ENCODE peak calls at places on chromosomes 2 and 18, in nine cellular contexts. S is choroid plexus epithelial cell, O is Peyer's patch, L is K562, M is adrenal gland, R is AG04450, B is left lung, T is AG09319, Q is fibroblast of mammary gland. N is an unnamed sample.

GRCh38 chr2:42725657-42726056 is 38.3 kb downstream of the OXER1 start:
- DNase-seq in O (no peak), L (no peak), Q (no peak), M (no peak), B (no peak), T (no peak), S (no peak), R (no peak), N (no peak)

GRCh38 chr2:75202359-75202758 is 3.0 kb upstream of the TACR1 start:
- DNase-seq in M (no peak), S (no peak), O (no peak), L (no peak), T (no peak), B (no peak), Q (no peak), R (no peak), N (no peak)

GRCh38 chr2:233814063-233814435 is 35.9 kb downstream of the MROH2A start:
- DNase-seq in T (no peak), Q (peak; percentile 20), M (no peak), O (no peak), S (peak; percentile 20), R (no peak), L (peak; percentile 53), B (no peak), N (no peak)

GRCh38 chr2:216787851-216788250 is 72.0 kb downstream of the TNP1 start:
- DNase-seq in R (no peak), B (no peak), Q (no peak), M (no peak), L (no peak), S (no peak), O (no peak), T (no peak), N (no peak)

GRCh38 chr2:219065484-219065883 is 4.8 kb upstream of the IHH start:
- DNase-seq in S (no peak), B (no peak), L (no peak), O (no peak), Q (no peak), T (no peak), M (no peak), R (no peak), N (no peak)

GRCh38 chr2:197201874-197202273 is 108.7 kb downstream of the ANKRD44 start:
- DNase-seq in Q (no peak), R (no peak), S (no peak), T (no peak), O (no peak), B (no peak), L (no peak), M (no peak), N (no peak)

GRCh38 chr2:167480232-167480985 is 592.1 kb downstream of the XIRP2 start:
- DNase-seq in R (no peak), O (no peak), T (no peak), M (no peak), L (no peak), Q (no peak), S (peak; percentile 36), B (no peak), N (no peak)

GRCh38 chr18:76657911-76658475 is 163.0 kb upstream of the ZNF516 start:
- DNase-seq in L (no peak), M (no peak), Q (no peak), B (no peak), S (no peak), O (no peak), T (no peak), R (no peak), N (no peak)

GRCh38 chr2:113283704-113284284 is 5.1 kb upstream of the PAX8 start:
- DNase-seq in B (peak; percentile 85), T (peak; percentile 53), R (peak; percentile 82), M (peak; percentile 95), S (peak; percentile 89), O (no peak), L (no peak), Q (peak; percentile 86), N (no peak)

GRCh38 chr2:223465793-223466192 is 136.4 kb downstream of the SCG2 start:
- DNase-seq in S (peak; percentile 99), R (peak; percentile 79), M (peak; percentile 93), Q (peak; percentile 100), L (no peak), B (no peak), O (peak; percentile 23), T (peak; percentile 94), N (no peak)

GRCh38 chr2:206921507-206921906 is 17.8 kb upstream of the CPO start:
- DNase-seq in O (no peak), L (no peak), S (no peak), Q (no peak), T (no peak), B (no peak), M (no peak), R (no peak), N (no peak)

GRCh38 chr2:37641582-37642111 is 29.8 kb downstream of the CDC42EP3 start:
- DNase-seq in S (no peak), O (no peak), R (peak; percentile 52), B (no peak), Q (peak; percentile 97), M (no peak), T (peak; percentile 49), L (no peak), N (no peak)

GRCh38 chr2:8243748-8244147 is 438.1 kb upstream of the ID2 start:
- DNase-seq in O (no peak), T (no peak), R (no peak), M (no peak), L (no peak), S (no peak), B (no peak), Q (no peak), N (peak; percentile 24)

GRCh38 chr2:44479127-44479887 is 117.6 kb downstream of the CAMKMT start:
- DNase-seq in T (peak; percentile 65), O (peak; percentile 18), B (no peak), R (peak; percentile 71), Q (peak; percentile 88), M (peak; percentile 67), L (peak; percentile 73), S (peak; percentile 95), N (no peak)

GRCh38 chr2:34475141-34475540 is 876.0 kb upstream of the FAM98A start:
- DNase-seq in S (no peak), R (no peak), B (no peak), M (no peak), Q (no peak), O (no peak), L (no peak), T (no peak), N (no peak)
- TF ChIP-seq CTCF in S (no peak), R (no peak), B (no peak), M (no peak), Q (no peak), O (no peak), L (no peak), T (no peak), N (no peak)

DNA sequence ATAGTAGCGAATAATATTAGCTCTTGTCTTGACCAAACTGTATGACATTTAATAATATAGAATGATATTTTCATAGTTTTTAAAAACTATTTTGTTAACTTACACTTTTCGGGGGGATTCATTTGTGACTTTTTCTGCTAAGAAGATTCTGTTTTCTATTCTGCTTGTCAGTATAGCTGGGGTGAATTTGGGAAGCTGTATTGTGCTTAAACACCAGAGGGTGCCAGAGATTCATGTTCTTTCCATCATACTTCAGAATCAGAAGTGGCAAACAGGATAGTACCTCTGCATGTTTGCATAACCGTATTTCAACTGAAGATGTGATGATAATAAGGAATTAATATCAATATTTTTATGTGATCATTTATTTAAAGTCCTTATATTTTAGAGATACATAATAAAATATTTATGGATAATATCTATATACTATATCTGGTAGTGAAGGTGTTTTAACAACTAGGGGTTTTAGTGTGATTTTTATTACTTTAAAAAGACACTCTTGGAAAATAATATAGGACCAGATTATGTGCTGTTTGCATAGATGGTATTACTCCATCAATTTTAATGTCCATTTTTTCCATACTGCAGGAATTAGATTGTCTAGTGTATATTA is 81.0 kb downstream of the TAF4B start:
- DNase-seq in Q (peak; percentile 72), M (peak; percentile 58), O (no peak), L (peak; percentile 45), T (peak; percentile 12), R (peak; percentile 15), B (no peak), S (peak; percentile 87), N (no peak)
- TF ChIP-seq CTCF in Q (peak; percentile 82), M (peak; percentile 70), O (peak; percentile 39), L (peak; percentile 72), T (peak; percentile 80), R (peak; percentile 76), B (peak; percentile 53), S (peak; percentile 79), N (peak; percentile 91)

DNA sequence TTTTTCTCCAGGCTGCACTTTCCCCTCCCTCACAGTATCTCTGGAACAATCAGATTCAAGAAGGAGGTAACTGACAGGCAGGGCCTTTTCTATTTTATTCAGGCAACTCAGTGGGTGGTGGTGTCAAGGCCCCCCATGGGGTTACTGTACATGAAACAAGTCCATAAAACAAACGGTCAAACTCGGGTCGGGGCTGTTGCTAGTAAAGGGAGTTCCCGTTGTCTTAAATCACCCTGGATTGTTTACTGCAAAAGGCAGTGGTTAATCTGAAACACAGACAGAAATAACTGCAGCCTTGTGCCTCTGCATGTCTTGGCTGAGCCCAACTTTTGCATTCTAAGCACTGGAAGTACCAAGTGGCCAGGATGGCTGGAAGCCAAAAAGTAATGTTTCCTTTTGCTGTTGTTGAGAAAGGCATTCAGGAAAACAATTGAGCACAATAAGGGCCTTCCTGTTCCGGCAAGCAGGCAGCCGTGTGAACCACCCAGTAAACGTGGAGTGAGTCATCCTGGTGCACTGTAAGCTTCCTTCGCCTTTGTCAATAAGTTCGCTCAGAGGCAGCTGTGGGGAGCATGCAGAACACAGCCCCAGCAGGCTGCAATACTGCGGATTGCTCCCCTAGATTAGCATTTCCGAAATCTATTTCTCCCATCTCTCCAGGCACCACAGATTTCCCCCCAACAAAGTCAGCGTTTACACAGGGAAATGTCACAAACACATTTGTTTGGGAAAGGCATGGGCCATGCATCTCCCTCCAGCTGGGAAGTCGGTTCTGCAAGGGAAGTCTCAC is 149.6 kb downstream of the IRS1 start:
- DNase-seq in B (peak; percentile 62), Q (peak; percentile 99), R (peak; percentile 94), S (peak; percentile 100), L (no peak), M (peak; percentile 90), T (peak; percentile 92), O (peak; percentile 32), N (no peak)
- TF ChIP-seq CTCF in B (no peak), Q (no peak), R (no peak), S (peak; percentile 18), L (no peak), M (no peak), T (no peak), O (peak; percentile 6), N (no peak)

GRCh38 chr2:74146929-74147728 is 583 bp downstream of the BOLA3 start:
- DNase-seq in B (no peak), L (peak; percentile 29), S (peak; percentile 46), Q (peak; percentile 55), O (no peak), M (peak; percentile 60), R (no peak), T (no peak), N (no peak)

GRCh38 chr2:74137651-74138050 is 10.1 kb downstream of the BOLA3 start:
- DNase-seq in O (no peak), T (no peak), R (no peak), Q (no peak), M (peak; percentile 11), L (no peak), S (no peak), B (no peak), N (no peak)

GRCh38 chr2:74138219-74138951 is 9.3 kb downstream of the BOLA3 start:
- DNase-seq in L (no peak), R (no peak), M (peak; percentile 13), S (no peak), Q (no peak), B (no peak), T (no peak), O (no peak), N (no peak)

GRCh38 chr2:74138952-74139323 is 8.8 kb downstream of the BOLA3 start:
- DNase-seq in O (no peak), M (peak; percentile 23), B (no peak), T (no peak), S (no peak), Q (no peak), R (no peak), L (peak; percentile 47), N (no peak)

GRCh38 chr2:74142340-74142739 is 5.4 kb downstream of the BOLA3 start:
- DNase-seq in S (peak; percentile 9), T (no peak), O (no peak), L (peak; percentile 74), R (no peak), M (peak; percentile 18), B (no peak), Q (peak; percentile 14), N (no peak)
- TF ChIP-seq CTCF in S (peak; percentile 25), T (no peak), O (no peak), L (peak; percentile 81), R (peak; percentile 18), M (no peak), B (no peak), Q (peak; percentile 23), N (peak; percentile 57)